ENCODE peak calls at places on chromosomes 6 and 20, in six cellular contexts. One of them, this sample, is unnamed.

GRCh38 chr6:100304575-100304974 is 160.1 kb downstream of the SIM1 start:
- DNase-seq in vagina: no peak
- DNase-seq in sigmoid colon: no peak
- DNase-seq in body of pancreas: no peak
- DNase-seq in HCT116: no peak
- DNase-seq in adrenal gland: no peak
- DNase-seq in this sample: no peak

GRCh38 chr6:10400330-10400729 is 14.5 kb downstream of the TFAP2A start:
- DNase-seq in vagina: no peak
- DNase-seq in sigmoid colon: no peak
- DNase-seq in body of pancreas: no peak
- DNase-seq in HCT116: no peak
- DNase-seq in adrenal gland: no peak
- DNase-seq in this sample: no peak

GRCh38 chr20:14775778-14776177 is 438.4 kb upstream of the FLRT3 start:
- DNase-seq in vagina: no peak
- DNase-seq in sigmoid colon: no peak
- DNase-seq in body of pancreas: peak; percentile 35
- DNase-seq in HCT116: peak; percentile 8
- DNase-seq in adrenal gland: peak; percentile 74
- DNase-seq in this sample: no peak

GRCh38 chr6:5112065-5112799 is 27.1 kb downstream of the PPP1R3G start:
- DNase-seq in vagina: no peak
- DNase-seq in sigmoid colon: peak; percentile 35
- DNase-seq in body of pancreas: no peak
- DNase-seq in HCT116: peak; percentile 13
- DNase-seq in adrenal gland: peak; percentile 62
- DNase-seq in this sample: no peak

GRCh38 chr6:49541936-49542335 is 8.5 kb upstream of the C6orf141 start:
- DNase-seq in vagina: no peak
- DNase-seq in sigmoid colon: no peak
- DNase-seq in body of pancreas: peak; percentile 31
- DNase-seq in HCT116: no peak
- DNase-seq in adrenal gland: no peak
- DNase-seq in this sample: no peak

GRCh38 chr6:43142101-43142500 is 29.0 kb upstream of the SRF start:
- DNase-seq in vagina: no peak
- DNase-seq in sigmoid colon: no peak
- DNase-seq in body of pancreas: no peak
- DNase-seq in HCT116: no peak
- DNase-seq in adrenal gland: no peak
- DNase-seq in this sample: no peak

GRCh38 chr20:57838670-57839142 is 128.9 kb upstream of the PMEPA1 start:
- DNase-seq in vagina: no peak
- DNase-seq in sigmoid colon: no peak
- DNase-seq in body of pancreas: no peak
- DNase-seq in HCT116: no peak
- DNase-seq in adrenal gland: no peak
- DNase-seq in this sample: no peak

GRCh38 chr20:60851826-60852704 is 400.0 kb upstream of the CDH4 start:
- DNase-seq in vagina: no peak
- DNase-seq in sigmoid colon: no peak
- DNase-seq in body of pancreas: peak; percentile 22
- DNase-seq in HCT116: no peak
- DNase-seq in adrenal gland: no peak
- DNase-seq in this sample: no peak

GRCh38 chr6:161031721-161032495 is 40.3 kb downstream of the MAP3K4 start:
- DNase-seq in vagina: no peak
- DNase-seq in sigmoid colon: no peak
- DNase-seq in body of pancreas: no peak
- DNase-seq in HCT116: no peak
- DNase-seq in adrenal gland: no peak
- DNase-seq in this sample: no peak

GRCh38 chr6:163823577-163823976 is 409.1 kb downstream of the QKI start:
- DNase-seq in vagina: no peak
- DNase-seq in sigmoid colon: no peak
- DNase-seq in body of pancreas: no peak
- DNase-seq in HCT116: no peak
- DNase-seq in adrenal gland: no peak
- DNase-seq in this sample: no peak

GRCh38 chr20:1467355-1468116 is 887 bp upstream of the NSFL1C start:
- DNase-seq in vagina: peak; percentile 82
- DNase-seq in sigmoid colon: no peak
- DNase-seq in body of pancreas: peak; percentile 49
- DNase-seq in HCT116: no peak
- DNase-seq in adrenal gland: peak; percentile 45
- DNase-seq in this sample: no peak

GRCh38 chr6:85081102-85081501 is 316.7 kb upstream of the TBX18 start:
- DNase-seq in vagina: no peak
- DNase-seq in sigmoid colon: no peak
- DNase-seq in body of pancreas: no peak
- DNase-seq in HCT116: no peak
- DNase-seq in adrenal gland: no peak
- DNase-seq in this sample: no peak

GRCh38 chr20:20463933-20464374 is 96.0 kb downstream of the INSM1 start:
- DNase-seq in vagina: no peak
- DNase-seq in sigmoid colon: no peak
- DNase-seq in body of pancreas: no peak
- DNase-seq in HCT116: no peak
- DNase-seq in adrenal gland: no peak
- DNase-seq in this sample: no peak

GRCh38 chr6:145278163-145278807 is 457.0 kb downstream of the EPM2A start:
- DNase-seq in vagina: no peak
- DNase-seq in sigmoid colon: no peak
- DNase-seq in body of pancreas: no peak
- DNase-seq in HCT116: no peak
- DNase-seq in adrenal gland: no peak
- DNase-seq in this sample: no peak

GRCh38 chr6:24721461-24722215 is 2.7 kb upstream of the C6orf62 start:
- DNase-seq in vagina: no peak
- DNase-seq in sigmoid colon: no peak
- DNase-seq in body of pancreas: peak; percentile 89
- DNase-seq in HCT116: no peak
- DNase-seq in adrenal gland: peak; percentile 93
- DNase-seq in this sample: no peak

GRCh38 chr6:56954389-56955170 is at the start of gene BEND6:
- DNase-seq in vagina: no peak
- DNase-seq in sigmoid colon: peak; percentile 77
- DNase-seq in body of pancreas: peak; percentile 27
- DNase-seq in HCT116: no peak
- DNase-seq in adrenal gland: peak; percentile 65
- DNase-seq in this sample: peak; percentile 9

GRCh38 chr6:133341607-133342158 is 100.5 kb downstream of the EYA4 start:
- DNase-seq in vagina: no peak
- DNase-seq in sigmoid colon: no peak
- DNase-seq in body of pancreas: no peak
- DNase-seq in HCT116: no peak
- DNase-seq in adrenal gland: no peak
- DNase-seq in this sample: no peak

GRCh38 chr20:57256908-57257307 is 9.5 kb downstream of the BMP7 start:
- DNase-seq in vagina: no peak
- DNase-seq in sigmoid colon: no peak
- DNase-seq in body of pancreas: no peak
- DNase-seq in HCT116: no peak
- DNase-seq in adrenal gland: no peak
- DNase-seq in this sample: no peak

GRCh38 chr6:21111399-21111725 is 482.2 kb upstream of the SOX4 start:
- DNase-seq in vagina: no peak
- DNase-seq in sigmoid colon: no peak
- DNase-seq in body of pancreas: peak; percentile 28
- DNase-seq in HCT116: peak; percentile 21
- DNase-seq in adrenal gland: no peak
- DNase-seq in this sample: no peak

GRCh38 chr20:41051426-41051825 is 22.8 kb downstream of the TOP1 start:
- DNase-seq in vagina: no peak
- DNase-seq in sigmoid colon: no peak
- DNase-seq in body of pancreas: no peak
- DNase-seq in HCT116: no peak
- DNase-seq in adrenal gland: no peak
- DNase-seq in this sample: no peak

GRCh38 chr6:111306104-111306888 is 176.7 kb downstream of the REV3L start:
- DNase-seq in vagina: no peak
- DNase-seq in sigmoid colon: no peak
- DNase-seq in body of pancreas: no peak
- DNase-seq in HCT116: no peak
- DNase-seq in adrenal gland: no peak
- DNase-seq in this sample: no peak

GRCh38 chr6:92756912-92757311 is 662.4 kb downstream of the EPHA7 start:
- DNase-seq in vagina: no peak
- DNase-seq in sigmoid colon: no peak
- DNase-seq in body of pancreas: no peak
- DNase-seq in HCT116: no peak
- DNase-seq in adrenal gland: no peak
- DNase-seq in this sample: no peak

GRCh38 chr20:46200582-46201570 is 82.8 kb downstream of the CD40 start:
- DNase-seq in vagina: no peak
- DNase-seq in sigmoid colon: no peak
- DNase-seq in body of pancreas: no peak
- DNase-seq in HCT116: no peak
- DNase-seq in adrenal gland: no peak
- DNase-seq in this sample: no peak

GRCh38 chr20:59603176-59603575 is 1.2 kb upstream of the PHACTR3 start:
- DNase-seq in vagina: no peak
- DNase-seq in sigmoid colon: no peak
- DNase-seq in body of pancreas: no peak
- DNase-seq in HCT116: no peak
- DNase-seq in adrenal gland: no peak
- DNase-seq in this sample: no peak
- H3K27me3 ChIP-seq in vagina: peaks cover 6% of the 10 kb centered on the region
- H3K27me3 ChIP-seq in sigmoid colon: peaks cover 31% of the 10 kb centered on the region
- H3K27me3 ChIP-seq in body of pancreas: no peaks in the 10 kb centered on the region
- H3K27me3 ChIP-seq in HCT116: peaks cover 54% of the 10 kb centered on the region
- H3K27me3 ChIP-seq in adrenal gland: peaks cover 29% of the 10 kb centered on the region
- H3K27me3 ChIP-seq in this sample: peaks cover 89% of the 10 kb centered on the region

DNA sequence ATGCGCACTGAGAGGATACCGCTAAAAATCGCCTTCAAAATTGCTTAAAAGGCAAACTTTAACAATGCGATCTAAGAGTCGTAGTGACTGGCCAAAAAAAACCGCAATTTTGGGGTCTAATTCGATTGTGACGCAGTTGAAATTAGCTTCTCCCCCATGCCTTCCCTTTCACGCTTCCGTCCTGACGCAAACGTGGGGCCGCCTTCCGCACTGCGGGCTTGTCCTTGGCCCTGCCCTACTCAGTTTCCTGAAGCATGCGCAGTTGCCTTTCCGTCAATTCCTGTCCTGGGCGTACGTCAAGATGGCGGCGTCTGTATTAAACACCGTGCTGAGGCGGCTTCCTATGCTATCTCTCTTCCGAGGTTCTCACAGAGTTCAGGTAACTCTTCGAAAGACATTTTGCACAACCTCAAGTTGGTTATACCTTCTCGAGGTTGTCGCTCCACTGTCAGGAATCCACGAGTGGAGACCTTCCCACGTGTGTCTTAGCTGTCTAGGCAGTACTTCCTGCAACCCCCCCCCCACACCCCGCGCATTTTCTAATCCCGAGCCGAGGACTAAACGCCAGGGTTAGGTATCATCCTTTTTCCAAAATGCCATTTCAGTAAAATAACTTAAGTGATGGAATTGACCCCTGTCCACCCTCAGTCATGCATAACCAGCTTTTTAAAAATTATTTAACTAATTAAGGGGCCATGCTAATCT is at the start of gene MRPS18B:
- DNase-seq in vagina: peak; percentile 99
- DNase-seq in sigmoid colon: peak; percentile 99
- DNase-seq in body of pancreas: peak; percentile 99
- DNase-seq in HCT116: peak; percentile 96
- DNase-seq in adrenal gland: peak; percentile 99
- DNase-seq in this sample: peak; percentile 97
- TF ChIP-seq POLR2A in vagina: peak; percentile 71
- TF ChIP-seq POLR2A in sigmoid colon: peak; percentile 75
- TF ChIP-seq POLR2A in body of pancreas: peak; percentile 4
- TF ChIP-seq POLR2A in HCT116: peak; percentile 58
- TF ChIP-seq POLR2A in adrenal gland: no peak
- TF ChIP-seq POLR2A in this sample: peak; percentile 77

DNA sequence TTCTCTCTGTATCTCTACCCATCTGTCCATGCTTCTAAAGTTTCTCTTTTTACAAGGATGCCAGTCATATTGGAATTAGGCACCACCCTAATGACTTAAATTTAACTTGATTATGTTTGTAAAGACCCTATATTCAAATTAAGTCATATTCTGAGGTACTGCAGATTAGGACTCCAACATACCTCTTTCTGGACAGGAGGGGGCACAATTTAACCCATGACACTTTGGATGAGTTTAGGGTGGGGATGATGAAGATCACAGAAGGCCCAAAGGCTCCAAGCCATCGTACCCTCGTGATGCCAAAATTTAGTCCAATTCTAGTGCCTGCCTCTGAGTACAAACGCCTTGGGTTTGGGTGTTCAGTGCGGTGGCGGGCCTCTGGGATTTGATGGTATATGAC is 15.0 kb upstream of the NKX2-2 start:
- DNase-seq in vagina: no peak
- DNase-seq in sigmoid colon: no peak
- DNase-seq in body of pancreas: no peak
- DNase-seq in HCT116: no peak
- DNase-seq in adrenal gland: no peak
- DNase-seq in this sample: no peak
- TF ChIP-seq CTCF in vagina: no peak
- TF ChIP-seq CTCF in sigmoid colon: no peak
- TF ChIP-seq CTCF in body of pancreas: no peak
- TF ChIP-seq CTCF in HCT116: no peak
- TF ChIP-seq CTCF in adrenal gland: no peak
- TF ChIP-seq CTCF in this sample: no peak

GRCh38 chr6:46024122-46024769 is 8.6 kb upstream of the CLIC5 start:
- DNase-seq in vagina: no peak
- DNase-seq in sigmoid colon: no peak
- DNase-seq in body of pancreas: no peak
- DNase-seq in HCT116: no peak
- DNase-seq in adrenal gland: no peak
- DNase-seq in this sample: no peak

GRCh38 chr6:46025573-46025972 is 9.9 kb upstream of the CLIC5 start:
- DNase-seq in vagina: no peak
- DNase-seq in sigmoid colon: no peak
- DNase-seq in body of pancreas: no peak
- DNase-seq in HCT116: no peak
- DNase-seq in adrenal gland: no peak
- DNase-seq in this sample: no peak

GRCh38 chr6:46032112-46032998 is 16.7 kb upstream of the CLIC5 start:
- DNase-seq in vagina: no peak
- DNase-seq in sigmoid colon: no peak
- DNase-seq in body of pancreas: no peak
- DNase-seq in HCT116: no peak
- DNase-seq in adrenal gland: no peak
- DNase-seq in this sample: no peak

GRCh38 chr6:46026307-46026706 is 10.6 kb upstream of the CLIC5 start:
- DNase-seq in vagina: no peak
- DNase-seq in sigmoid colon: no peak
- DNase-seq in body of pancreas: no peak
- DNase-seq in HCT116: no peak
- DNase-seq in adrenal gland: no peak
- DNase-seq in this sample: no peak

DNA sequence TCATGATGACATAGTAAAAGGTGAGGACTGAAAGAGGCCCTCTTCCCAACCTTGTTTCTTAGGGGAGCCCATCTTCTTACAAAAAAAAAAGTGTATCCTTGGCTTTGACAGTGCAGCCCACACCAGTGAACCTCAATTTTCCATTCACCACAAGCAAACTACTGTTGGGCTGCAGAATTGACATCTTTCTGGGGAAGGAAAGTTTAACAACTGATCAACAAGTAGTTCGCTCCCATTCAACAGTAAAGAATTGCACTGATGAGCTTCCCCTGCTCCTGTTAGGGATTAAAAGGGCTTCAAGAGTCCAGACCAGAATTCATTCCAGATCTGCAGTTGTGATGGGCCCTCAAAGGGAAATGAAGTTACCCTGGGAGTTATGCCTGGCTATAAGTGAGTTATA is 13.9 kb upstream of the CLIC5 start:
- DNase-seq in vagina: no peak
- DNase-seq in sigmoid colon: no peak
- DNase-seq in body of pancreas: no peak
- DNase-seq in HCT116: no peak
- DNase-seq in adrenal gland: no peak
- DNase-seq in this sample: no peak
- H3K27me3 ChIP-seq in vagina: no peaks in the 10 kb centered on the region
- H3K27me3 ChIP-seq in sigmoid colon: no peaks in the 10 kb centered on the region
- H3K27me3 ChIP-seq in body of pancreas: no peaks in the 10 kb centered on the region
- H3K27me3 ChIP-seq in HCT116: no peaks in the 10 kb centered on the region
- H3K27me3 ChIP-seq in adrenal gland: no peaks in the 10 kb centered on the region
- H3K27me3 ChIP-seq in this sample: no peaks in the 10 kb centered on the region

This sample was measured in tibial nerve.